ENCODE peak calls at places on chromosomes 4 and X, in six cellular contexts. G, H, R, S, E and A are unnamed samples.

GRCh38 chr4:83282049-83282535 is 2.5 kb downstream of the COQ2 start:
- DNase-seq in G (no peak), H (no peak), R (no peak), S (peak), E (peak), A (no peak)

GRCh38 chrX:100636321-100636991 is at the start of gene TSPAN6:
- DNase-seq in S (peak), E (peak), R (peak), G (peak), H (peak), A (peak)

GRCh38 chr4:152679414-152680281 is at the start of gene TMEM154:
- DNase-seq in E (no peak), R (peak), S (peak), G (peak), H (peak), A (peak)

GRCh38 chrX:130994671-130995070 is 63.5 kb upstream of the ARHGAP36 start:
- DNase-seq in R (no peak), E (no peak), G (no peak), S (no peak), H (no peak), A (no peak)

GRCh38 chr4:100547541-100548208 is 29.9 kb upstream of the EMCN start:
- DNase-seq in G (no peak), E (no peak), H (no peak), S (no peak), R (no peak), A (no peak)

GRCh38 chr4:113146876-113147358 is 97.5 kb downstream of the ANK2 start:
- DNase-seq in R (no peak), G (no peak), S (no peak), E (no peak), H (no peak), A (no peak)

GRCh38 chrX:63686878-63687714 is 97.9 kb downstream of the ARHGEF9 start:
- DNase-seq in G (no peak), H (no peak), R (no peak), E (peak), S (no peak), A (no peak)

GRCh38 chr4:51843309-51844156 is 580 bp downstream of the DCUN1D4 start:
- DNase-seq in S (peak), H (peak), G (peak), E (peak), R (peak), A (peak)

GRCh38 chr4:90245837-90246236 is 118.6 kb downstream of the CCSER1 start:
- DNase-seq in E (no peak), G (no peak), S (no peak), R (no peak), H (no peak), A (no peak)

GRCh38 chr4:39637572-39638357 is 900 bp downstream of the SMIM14 start:
- DNase-seq in E (peak), S (peak), G (peak), R (peak), H (peak), A (peak)

GRCh38 chrX:120736989-120737388 is 107.1 kb upstream of the C1GALT1C1 start:
- DNase-seq in E (no peak), G (no peak), R (no peak), H (no peak), S (no peak), A (no peak)

GRCh38 chr4:87565746-87566145 is 36.6 kb upstream of the SPARCL1 start:
- DNase-seq in G (no peak), H (no peak), E (no peak), R (no peak), S (no peak), A (no peak)

GRCh38 chr4:14856076-14856926 is 146.0 kb upstream of the CPEB2 start:
- DNase-seq in S (no peak), H (no peak), R (peak), E (peak), G (peak), A (no peak)

GRCh38 chr4:4377683-4378082 is 9.2 kb upstream of the NSG1 start:
- DNase-seq in R (no peak), S (no peak), E (no peak), H (peak), G (no peak), A (no peak)

GRCh38 chr4:16264798-16265197 is 38.5 kb upstream of the TAPT1 start:
- DNase-seq in S (no peak), H (no peak), G (no peak), R (no peak), E (peak), A (no peak)

GRCh38 chr4:109939153-109939552 is 26.5 kb downstream of the EGF start:
- DNase-seq in R (no peak), G (no peak), H (peak), E (no peak), S (no peak), A (no peak)

GRCh38 chr4:139975830-139976272 is 178.1 kb downstream of the MAML3 start:
- DNase-seq in R (no peak), S (no peak), H (no peak), G (no peak), E (no peak), A (no peak)

GRCh38 chr4:76306882-76307669 is 543 bp downstream of the STBD1 start:
- DNase-seq in G (peak), S (no peak), E (peak), R (peak), H (peak), A (peak)

GRCh38 chr4:56630876-56631666 is 50.0 kb downstream of the HOPX start:
- DNase-seq in H (no peak), E (peak), R (no peak), G (no peak), S (no peak), A (no peak)

GRCh38 chrX:68822641-68823410 is 6.0 kb upstream of the EFNB1 start:
- DNase-seq in S (no peak), G (no peak), E (no peak), R (no peak), H (peak), A (peak)